ENCODE peak calls at places on chromosome 17, in four cellular contexts. S is HEK293T, C is K562, B is GM12878. G is an unnamed sample.
A peak's percentile ranks its signal among the peaks of the same experiment; 100 is the strongest.

GRCh38 chr17:75345514-75346167 is 56.4 kb upstream of the SLC25A19 start:
- DNase-seq in S (no peak), B (peak; percentile 91), C (no peak), G (no peak)

GRCh38 chr17:42185497-42185860 is 227 bp upstream of the HCRT start:
- DNase-seq in C (no peak), B (no peak), S (no peak), G (no peak)

GRCh38 chr17:416293-417206 is 63.9 kb upstream of the RPH3AL start:
- DNase-seq in S (no peak), B (peak; percentile 85), C (no peak), G (no peak)

GRCh38 chr17:74051348-74051747 is 152.1 kb upstream of the RPL38 start:
- DNase-seq in S (no peak), C (no peak), B (no peak), G (no peak)

GRCh38 chr17:48791128-48792032 is 25.6 kb downstream of the TTLL6 start:
- DNase-seq in C (peak; percentile 68), B (peak; percentile 57), S (peak; percentile 81), G (peak; percentile 80)

GRCh38 chr17:61632826-61633225 is 41.8 kb upstream of the NACA2 start:
- DNase-seq in B (no peak), S (no peak), C (no peak), G (no peak)

GRCh38 chr17:48160177-48160967 is 52.8 kb downstream of the SNX11 start:
- DNase-seq in S (no peak), C (no peak), B (no peak), G (no peak)

GRCh38 chr17:40075216-40076100 is 12.7 kb downstream of the THRA start:
- DNase-seq in B (no peak), S (peak; percentile 57), C (peak; percentile 71), G (peak; percentile 71)

GRCh38 chr17:15236281-15237105 is 28.6 kb downstream of the PMP22 start:
- DNase-seq in C (peak; percentile 58), B (no peak), S (no peak), G (no peak)

GRCh38 chr17:9179602-9180001 is 158.3 kb downstream of the NTN1 start:
- DNase-seq in B (no peak), S (no peak), C (no peak), G (no peak)

GRCh38 chr17:78882546-78883089 is 20.4 kb downstream of the CEP295NL start:
- DNase-seq in S (no peak), C (no peak), B (no peak), G (no peak)

GRCh38 chr17:60888812-60889709 is 211.4 kb downstream of the BCAS3 start:
- DNase-seq in S (no peak), C (no peak), B (no peak), G (no peak)

GRCh38 chr17:39887078-39887477 is 19.1 kb downstream of the ZPBP2 start:
- DNase-seq in S (no peak), C (no peak), B (no peak), G (no peak)

GRCh38 chr17:9537177-9537776 is 38.3 kb downstream of the STX8 start:
- DNase-seq in C (no peak), B (no peak), S (no peak), G (no peak)

GRCh38 chr17:30905742-30906100 is 317 bp downstream of the TEFM start:
- DNase-seq in B (no peak), S (peak; percentile 17), C (peak; percentile 35), G (no peak)

GRCh38 chr17:14297161-14297851 is 3.6 kb upstream of the HS3ST3B1 start:
- DNase-seq in B (no peak), S (peak; percentile 56), C (no peak), G (peak; percentile 48)

GRCh38 chr17:81329279-81329926 is 34.3 kb upstream of the SLC38A10 start:
- DNase-seq in C (peak; percentile 63), S (peak; percentile 57), B (no peak), G (peak; percentile 79)

GRCh38 chr17:39753514-39754160 is 15.9 kb downstream of the GRB7 start:
- DNase-seq in S (peak; percentile 42), C (no peak), B (no peak), G (no peak)

GRCh38 chr17:78839762-78840529 is 668 bp downstream of the USP36 start:
- DNase-seq in C (peak; percentile 53), B (no peak), S (peak; percentile 48), G (peak; percentile 44)

GRCh38 chr17:40474419-40475002 is 26.9 kb downstream of the TNS4 start:
- DNase-seq in S (peak; percentile 15), B (no peak), C (peak; percentile 57), G (no peak)

DNA sequence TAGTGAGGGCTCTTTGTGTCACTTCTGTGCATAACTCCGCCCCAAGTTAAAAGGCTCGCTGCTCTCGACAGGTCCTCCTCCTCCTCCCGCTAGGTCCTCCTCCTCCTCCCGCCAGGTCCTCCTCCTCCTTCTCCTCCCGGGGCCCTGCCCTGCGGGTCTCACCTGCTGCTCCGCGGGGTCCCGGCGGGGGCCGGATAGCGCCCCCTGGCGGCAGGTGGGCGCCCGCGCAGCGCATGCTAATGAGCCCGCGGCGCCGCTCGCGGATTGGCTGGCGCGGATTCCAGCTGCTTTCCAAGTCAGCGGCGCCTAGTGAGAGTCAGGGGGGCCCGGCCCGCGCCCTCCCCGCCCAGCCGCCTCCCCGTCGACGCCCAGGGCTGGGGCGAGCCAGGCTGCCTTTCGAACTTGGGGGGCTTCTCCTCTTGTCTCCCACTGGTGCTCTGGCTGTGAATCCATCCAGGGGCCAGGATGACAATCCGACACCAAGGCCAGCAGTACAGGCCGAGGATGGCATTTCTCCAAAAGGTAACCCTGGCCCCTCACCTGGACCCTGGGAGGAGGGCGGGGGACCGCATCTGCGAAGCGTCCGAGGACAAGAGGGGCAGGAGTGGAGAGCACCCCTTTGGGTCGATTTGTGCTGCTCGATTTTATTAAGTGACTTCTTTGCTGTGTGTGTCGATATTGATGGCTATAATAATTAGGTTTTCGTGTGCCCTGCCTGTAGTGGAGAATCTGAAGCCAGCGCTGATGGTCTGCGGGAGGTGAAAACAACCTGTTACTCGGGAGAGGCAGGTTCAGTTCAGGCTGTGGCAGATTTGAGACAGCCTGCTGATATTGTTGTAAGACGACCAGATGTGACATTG is at the start of gene RGS9:
- DNase-seq in C (peak; percentile 90), S (peak; percentile 91), B (peak; percentile 38), G (peak; percentile 52)
- TF ChIP-seq TARDBP in C (peak; percentile 44), S (no peak), B (no peak), G (peak; percentile 54)

GRCh38 chr17:82964851-82965341 is 114.5 kb upstream of the METRNL start:
- DNase-seq in C (no peak), B (no peak), S (no peak), G (no peak)

GRCh38 chr17:82962163-82962720 is 117.2 kb upstream of the METRNL start:
- DNase-seq in B (no peak), S (no peak), C (no peak), G (no peak)

GRCh38 chr17:82965371-82965770 is 114.0 kb upstream of the METRNL start:
- DNase-seq in S (no peak), C (no peak), B (no peak), G (no peak)

GRCh38 chr17:82961366-82962162 is 117.8 kb upstream of the METRNL start:
- DNase-seq in S (no peak), B (no peak), C (no peak), G (no peak)

DNA sequence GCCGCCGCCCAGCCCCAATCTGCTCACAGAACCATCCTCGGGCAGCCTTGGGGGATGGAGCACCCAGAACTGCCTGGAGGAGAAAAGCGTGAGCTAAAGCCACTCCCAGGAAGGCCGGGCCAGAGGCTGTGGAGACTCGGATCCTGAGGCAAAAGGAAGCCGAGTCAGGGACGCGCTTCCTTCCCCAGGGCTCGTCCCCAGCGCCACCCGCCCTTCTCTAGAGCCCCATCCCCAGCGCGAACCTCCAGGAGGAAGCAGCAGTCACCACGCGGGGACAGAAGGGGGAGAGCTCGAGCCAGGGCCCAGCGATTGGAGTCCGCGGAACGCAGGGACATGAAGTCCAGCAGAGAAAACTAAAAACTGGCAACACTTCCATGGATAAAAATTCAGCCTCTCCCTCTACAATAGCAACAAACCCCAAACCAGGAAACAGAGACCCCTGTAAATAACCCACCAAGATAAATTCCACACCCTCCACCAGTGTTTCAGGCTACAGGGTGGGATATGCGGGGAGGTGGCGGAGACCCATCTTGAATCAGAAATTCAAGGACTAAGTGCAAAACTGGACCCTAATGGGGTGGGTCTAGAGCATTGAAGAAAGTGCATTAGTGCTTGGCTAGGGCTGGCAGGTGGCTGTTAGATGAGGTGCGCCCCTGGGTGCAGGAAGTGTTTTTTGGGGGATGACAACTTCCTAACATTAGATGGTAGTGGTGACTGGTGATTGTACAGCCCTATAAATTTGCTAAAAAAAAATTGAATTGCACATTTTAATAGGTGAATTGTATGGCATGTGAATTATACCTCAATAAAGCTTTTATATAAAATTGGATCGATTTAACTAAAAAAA is 116.1 kb upstream of the METRNL start:
- DNase-seq in C (no peak), S (no peak), B (no peak), G (no peak)
- TF ChIP-seq TARDBP in C (no peak), S (no peak), B (no peak), G (no peak)

DNA sequence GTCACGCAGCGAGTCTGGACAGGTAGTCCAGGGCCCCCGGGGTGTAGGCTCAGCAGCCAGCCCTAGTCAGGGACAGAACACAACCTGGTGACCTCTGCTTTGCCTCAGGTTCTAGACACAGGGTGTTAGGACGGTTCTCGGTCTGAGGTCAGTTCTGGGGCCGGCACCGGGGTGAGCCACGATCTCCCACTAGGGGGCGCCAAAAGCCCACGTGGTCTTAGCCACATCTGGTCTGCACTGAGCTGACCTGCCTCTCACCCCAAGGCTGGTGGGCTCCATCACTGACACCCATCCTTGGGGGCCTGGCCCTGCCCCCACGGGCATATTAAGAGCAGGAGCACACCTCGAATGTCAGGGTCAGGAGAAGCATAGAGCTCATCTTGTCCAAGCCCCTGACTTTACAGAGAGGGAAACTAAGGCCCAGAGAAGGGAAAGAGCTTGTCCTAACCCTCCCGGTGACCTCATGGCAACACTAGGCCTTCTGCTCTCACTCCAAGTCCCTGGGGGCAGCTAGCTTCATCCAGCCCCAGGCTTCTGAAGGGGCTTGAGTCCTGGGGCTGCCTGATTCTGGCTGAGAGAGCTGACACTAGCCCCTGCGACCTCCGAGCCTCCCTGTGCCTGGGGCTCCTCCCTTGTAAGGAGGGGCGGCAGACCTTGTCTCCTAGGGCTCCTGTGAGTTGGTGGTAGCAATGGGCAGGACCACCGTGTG is 9.0 kb downstream of the SLC5A10 start:
- DNase-seq in C (peak; percentile 78), S (peak; percentile 88), B (peak; percentile 44), G (peak; percentile 59)
- TF ChIP-seq TARDBP in C (no peak), S (no peak), B (no peak), G (no peak)

GRCh38 chr17:63741251-63742049 is at the start of gene STRADA:
- DNase-seq in B (peak; percentile 95), S (peak; percentile 97), C (peak; percentile 97), G (peak; percentile 96)

GRCh38 chr17:63740464-63741181 is 976 bp downstream of the STRADA start:
- DNase-seq in S (no peak), B (no peak), C (peak; percentile 9), G (no peak)
- TF ChIP-seq TARDBP in S (no peak), B (no peak), C (no peak), G (no peak)

GRCh38 chr17:67238976-67239375 is 6.0 kb downstream of the HELZ start:
- DNase-seq in B (no peak), C (no peak), S (no peak), G (no peak)
- TF ChIP-seq TARDBP in B (no peak), C (no peak), S (no peak), G (no peak)

DNA sequence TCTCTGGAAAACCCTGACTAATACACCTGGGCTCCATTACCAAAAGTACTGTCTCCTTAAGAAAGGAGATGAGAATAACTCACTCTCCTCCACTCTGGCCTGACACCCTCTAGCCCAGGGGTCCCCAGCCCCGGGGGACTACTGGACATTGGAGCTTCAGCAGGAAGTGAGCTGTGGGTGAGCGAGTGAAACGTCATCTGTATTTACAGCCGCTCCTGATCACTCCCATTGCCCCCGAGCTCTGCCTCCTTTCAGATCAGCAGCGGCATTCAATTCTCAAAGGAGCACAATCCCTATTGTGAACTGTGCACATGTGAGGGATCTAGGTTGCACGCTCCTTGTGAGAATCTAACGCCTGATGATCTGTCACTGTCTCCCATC is 126.3 kb upstream of the TNRC6C start:
- DNase-seq in C (no peak), B (no peak), S (no peak), G (no peak)
- TF ChIP-seq TARDBP in C (no peak), B (no peak), S (no peak), G (no peak)

G was measured in HepG2.